ENCODE peak calls at places on chromosome 7, in six cellular contexts. One of them, this sample, is unnamed.

GRCh38 chr7:81155654-81156373 is 237.0 kb upstream of the SEMA3C start:
- DNase-seq in lower lobe of right lung: no peak
- DNase-seq in heart left ventricle: no peak
- DNase-seq in endodermal cell: no peak
- DNase-seq in NT2/D1: no peak
- DNase-seq in CD8-positive, alpha-beta T cell: no peak
- DNase-seq in this sample: no peak

GRCh38 chr7:112505495-112505894 is 24.7 kb downstream of the LSMEM1 start:
- DNase-seq in lower lobe of right lung: no peak
- DNase-seq in heart left ventricle: no peak
- DNase-seq in endodermal cell: no peak
- DNase-seq in NT2/D1: no peak
- DNase-seq in CD8-positive, alpha-beta T cell: no peak
- DNase-seq in this sample: no peak

GRCh38 chr7:64990936-64991335 is at the start of gene ZNF117:
- DNase-seq in lower lobe of right lung: no peak
- DNase-seq in heart left ventricle: no peak
- DNase-seq in endodermal cell: no peak
- DNase-seq in NT2/D1: no peak
- DNase-seq in CD8-positive, alpha-beta T cell: no peak
- DNase-seq in this sample: no peak

GRCh38 chr7:100585511-100586265 is at the start of gene LRCH4:
- DNase-seq in lower lobe of right lung: peak; percentile 70
- DNase-seq in heart left ventricle: no peak
- DNase-seq in endodermal cell: peak; percentile 89
- DNase-seq in NT2/D1: no peak
- DNase-seq in CD8-positive, alpha-beta T cell: peak; percentile 48
- DNase-seq in this sample: peak; percentile 88

GRCh38 chr7:20112646-20113045 is 104.5 kb downstream of the MACC1 start:
- DNase-seq in lower lobe of right lung: no peak
- DNase-seq in heart left ventricle: no peak
- DNase-seq in endodermal cell: no peak
- DNase-seq in NT2/D1: no peak
- DNase-seq in CD8-positive, alpha-beta T cell: no peak
- DNase-seq in this sample: no peak

GRCh38 chr7:144087230-144087629 is 1.2 kb downstream of the OR2A12 start:
- DNase-seq in lower lobe of right lung: no peak
- DNase-seq in heart left ventricle: no peak
- DNase-seq in endodermal cell: no peak
- DNase-seq in NT2/D1: no peak
- DNase-seq in CD8-positive, alpha-beta T cell: no peak
- DNase-seq in this sample: no peak

GRCh38 chr7:100705341-100705752 is 574 bp upstream of the POP7 start:
- DNase-seq in lower lobe of right lung: peak; percentile 87
- DNase-seq in heart left ventricle: peak; percentile 81
- DNase-seq in endodermal cell: peak; percentile 96
- DNase-seq in NT2/D1: no peak
- DNase-seq in CD8-positive, alpha-beta T cell: peak; percentile 65
- DNase-seq in this sample: peak; percentile 91

GRCh38 chr7:139762886-139763285 is 14.9 kb downstream of the HIPK2 start:
- DNase-seq in lower lobe of right lung: no peak
- DNase-seq in heart left ventricle: no peak
- DNase-seq in endodermal cell: peak; percentile 48
- DNase-seq in NT2/D1: no peak
- DNase-seq in CD8-positive, alpha-beta T cell: no peak
- DNase-seq in this sample: no peak

GRCh38 chr7:138564365-138564764 is 104.3 kb downstream of the TRIM24 start:
- DNase-seq in lower lobe of right lung: no peak
- DNase-seq in heart left ventricle: no peak
- DNase-seq in endodermal cell: no peak
- DNase-seq in NT2/D1: no peak
- DNase-seq in CD8-positive, alpha-beta T cell: no peak
- DNase-seq in this sample: no peak

GRCh38 chr7:107874097-107874496 is 16.9 kb upstream of the DLD start:
- DNase-seq in lower lobe of right lung: no peak
- DNase-seq in heart left ventricle: no peak
- DNase-seq in endodermal cell: no peak
- DNase-seq in NT2/D1: no peak
- DNase-seq in CD8-positive, alpha-beta T cell: no peak
- DNase-seq in this sample: no peak

GRCh38 chr7:101340379-101340778 is 18.8 kb upstream of the IFT22 start:
- DNase-seq in lower lobe of right lung: no peak
- DNase-seq in heart left ventricle: no peak
- DNase-seq in endodermal cell: no peak
- DNase-seq in NT2/D1: no peak
- DNase-seq in CD8-positive, alpha-beta T cell: no peak
- DNase-seq in this sample: no peak

GRCh38 chr7:45223078-45223477 is 65.5 kb downstream of the RAMP3 start:
- DNase-seq in lower lobe of right lung: no peak
- DNase-seq in heart left ventricle: no peak
- DNase-seq in endodermal cell: no peak
- DNase-seq in NT2/D1: no peak
- DNase-seq in CD8-positive, alpha-beta T cell: no peak
- DNase-seq in this sample: no peak

GRCh38 chr7:44764081-44764480 is 15.4 kb downstream of the ZMIZ2 start:
- DNase-seq in lower lobe of right lung: no peak
- DNase-seq in heart left ventricle: no peak
- DNase-seq in endodermal cell: no peak
- DNase-seq in NT2/D1: no peak
- DNase-seq in CD8-positive, alpha-beta T cell: no peak
- DNase-seq in this sample: no peak

GRCh38 chr7:4683043-4683883 is 1.2 kb downstream of the FOXK1 start:
- DNase-seq in lower lobe of right lung: peak; percentile 54
- DNase-seq in heart left ventricle: no peak
- DNase-seq in endodermal cell: no peak
- DNase-seq in NT2/D1: no peak
- DNase-seq in CD8-positive, alpha-beta T cell: peak; percentile 25
- DNase-seq in this sample: peak; percentile 69

GRCh38 chr7:7969306-7970112 is 913 bp downstream of the GLCCI1 start:
- DNase-seq in lower lobe of right lung: peak; percentile 62
- DNase-seq in heart left ventricle: peak; percentile 36
- DNase-seq in endodermal cell: peak; percentile 83
- DNase-seq in NT2/D1: peak; percentile 48
- DNase-seq in CD8-positive, alpha-beta T cell: peak; percentile 43
- DNase-seq in this sample: peak; percentile 79

GRCh38 chr7:123662293-123662692 is 6.6 kb downstream of the LMOD2 start:
- DNase-seq in lower lobe of right lung: no peak
- DNase-seq in heart left ventricle: no peak
- DNase-seq in endodermal cell: no peak
- DNase-seq in NT2/D1: no peak
- DNase-seq in CD8-positive, alpha-beta T cell: no peak
- DNase-seq in this sample: no peak

GRCh38 chr7:123663200-123663599 is 7.5 kb downstream of the LMOD2 start:
- DNase-seq in lower lobe of right lung: no peak
- DNase-seq in heart left ventricle: no peak
- DNase-seq in endodermal cell: no peak
- DNase-seq in NT2/D1: no peak
- DNase-seq in CD8-positive, alpha-beta T cell: no peak
- DNase-seq in this sample: no peak

GRCh38 chr7:123660514-123661354 is 5.1 kb downstream of the LMOD2 start:
- DNase-seq in lower lobe of right lung: no peak
- DNase-seq in heart left ventricle: no peak
- DNase-seq in endodermal cell: no peak
- DNase-seq in NT2/D1: no peak
- DNase-seq in CD8-positive, alpha-beta T cell: no peak
- DNase-seq in this sample: no peak

GRCh38 chr7:123662755-123663154 is 7.1 kb downstream of the LMOD2 start:
- DNase-seq in lower lobe of right lung: no peak
- DNase-seq in heart left ventricle: no peak
- DNase-seq in endodermal cell: no peak
- DNase-seq in NT2/D1: no peak
- DNase-seq in CD8-positive, alpha-beta T cell: no peak
- DNase-seq in this sample: no peak

DNA sequence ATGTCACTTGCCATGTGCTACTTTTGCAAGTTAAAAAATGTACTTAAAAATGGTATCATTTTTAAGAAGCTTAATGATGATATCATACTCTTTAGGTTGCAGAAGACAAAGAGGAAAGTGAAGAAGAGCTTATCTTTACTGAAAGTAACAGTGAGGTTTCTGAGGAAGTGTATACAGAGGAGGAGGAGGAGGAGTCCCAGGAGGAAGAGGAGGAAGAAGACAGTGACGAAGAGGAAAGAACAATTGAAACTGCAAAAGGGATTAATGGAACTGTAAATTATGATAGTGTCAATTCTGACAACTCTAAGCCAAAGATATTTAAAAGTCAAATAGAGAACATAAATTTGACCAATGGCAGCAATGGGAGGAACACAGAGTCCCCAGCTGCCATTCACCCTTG is 6.1 kb downstream of the LMOD2 start:
- DNase-seq in lower lobe of right lung: no peak
- DNase-seq in heart left ventricle: no peak
- DNase-seq in endodermal cell: no peak
- DNase-seq in NT2/D1: no peak
- DNase-seq in CD8-positive, alpha-beta T cell: no peak
- DNase-seq in this sample: no peak
- H3K4me1 ChIP-seq in lower lobe of right lung: no peaks in the 10 kb centered on the region
- H3K4me1 ChIP-seq in heart left ventricle: no peaks in the 10 kb centered on the region
- H3K4me1 ChIP-seq in endodermal cell: peaks cover 18% of the 10 kb centered on the region
- H3K4me1 ChIP-seq in NT2/D1: no peaks in the 10 kb centered on the region
- H3K4me1 ChIP-seq in CD8-positive, alpha-beta T cell: no peaks in the 10 kb centered on the region
- H3K4me1 ChIP-seq in this sample: no peaks in the 10 kb centered on the region

DNA sequence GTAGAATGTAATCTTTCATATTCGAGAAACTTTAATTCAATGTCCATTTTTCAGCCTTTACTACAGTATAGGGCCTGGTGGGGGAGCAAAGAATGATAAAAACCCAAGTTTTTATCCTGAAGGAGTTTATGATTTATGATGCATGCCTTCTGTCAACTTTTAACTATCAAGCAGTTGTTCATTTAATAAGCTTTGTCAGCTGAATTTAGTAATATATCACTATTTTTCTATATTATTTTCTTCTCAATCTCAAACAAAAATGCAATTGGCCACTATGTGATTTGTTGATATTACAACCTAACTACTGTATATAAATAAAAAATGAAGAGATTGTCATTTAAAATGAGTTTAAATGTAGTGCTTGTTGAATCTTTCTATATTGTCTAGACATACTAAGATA is 2.4 kb downstream of the NUP42 start:
- DNase-seq in lower lobe of right lung: no peak
- DNase-seq in heart left ventricle: no peak
- DNase-seq in endodermal cell: no peak
- DNase-seq in NT2/D1: no peak
- DNase-seq in CD8-positive, alpha-beta T cell: no peak
- DNase-seq in this sample: no peak
- H3K4me3 ChIP-seq in lower lobe of right lung: no peak overlapping the region
- H3K4me3 ChIP-seq in heart left ventricle: no peak overlapping the region
- H3K4me3 ChIP-seq in endodermal cell: peak overlapping the region; percentile 96
- H3K4me3 ChIP-seq in NT2/D1: no peak overlapping the region
- H3K4me3 ChIP-seq in CD8-positive, alpha-beta T cell: no peak overlapping the region
- H3K4me3 ChIP-seq in this sample: no peak overlapping the region

GRCh38 chr7:116708248-116708647 is 36.3 kb downstream of the MET start:
- DNase-seq in lower lobe of right lung: no peak
- DNase-seq in heart left ventricle: no peak
- DNase-seq in endodermal cell: no peak
- DNase-seq in NT2/D1: no peak
- DNase-seq in CD8-positive, alpha-beta T cell: no peak
- DNase-seq in this sample: no peak
- H3K4me1 ChIP-seq in lower lobe of right lung: peaks cover 20% of the 10 kb centered on the region
- H3K4me1 ChIP-seq in heart left ventricle: peaks cover 2% of the 10 kb centered on the region
- H3K4me1 ChIP-seq in endodermal cell: peaks cover 12% of the 10 kb centered on the region
- H3K4me1 ChIP-seq in NT2/D1: no peaks in the 10 kb centered on the region
- H3K4me1 ChIP-seq in CD8-positive, alpha-beta T cell: no peaks in the 10 kb centered on the region
- H3K4me1 ChIP-seq in this sample: no peaks in the 10 kb centered on the region

DNA sequence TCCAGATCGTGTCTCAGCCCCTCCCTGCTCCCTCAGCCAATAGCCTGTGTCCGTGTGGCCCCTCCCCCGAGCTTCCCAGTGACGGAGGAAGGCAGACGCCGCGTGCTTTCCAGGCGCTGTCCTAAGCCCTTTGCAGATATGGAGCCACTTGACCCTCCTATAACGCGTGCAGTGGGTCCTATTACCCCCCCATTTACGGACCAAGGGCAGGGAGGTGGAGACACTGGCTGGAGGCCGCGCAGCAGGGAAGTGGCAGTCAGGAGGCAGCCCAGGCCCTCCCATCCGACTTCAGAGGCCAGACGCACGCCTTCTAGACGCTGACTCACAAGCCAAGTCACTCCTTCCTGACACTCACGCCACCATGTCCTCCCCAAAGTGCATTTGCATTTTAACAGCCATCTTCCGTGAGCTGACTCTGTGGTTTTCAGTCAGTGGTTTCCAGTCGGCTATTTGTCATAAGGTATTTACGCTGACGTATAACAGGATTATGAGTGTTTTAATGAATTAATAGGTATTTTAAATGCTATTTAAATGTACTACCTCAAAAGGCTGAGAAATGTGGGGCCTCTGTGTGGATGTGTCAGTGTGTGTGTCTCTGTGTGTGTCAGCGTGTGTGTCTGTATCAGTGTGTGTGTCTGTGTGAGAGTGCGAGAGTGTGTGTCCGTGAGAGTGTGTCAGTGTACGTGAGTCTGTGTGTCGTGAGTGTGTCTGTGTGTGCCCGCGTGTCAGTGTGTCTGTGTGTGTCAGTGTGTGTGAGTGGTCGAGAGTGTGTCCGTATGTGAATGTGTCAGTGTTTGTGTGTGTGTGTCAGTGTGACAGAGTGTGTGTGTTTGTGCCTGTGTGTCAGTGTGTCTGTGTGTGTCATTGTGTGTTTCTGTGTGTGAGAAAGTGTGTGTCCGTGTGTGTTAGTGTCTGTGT is 92.1 kb upstream of the INSIG1 start:
- DNase-seq in lower lobe of right lung: peak; percentile 89
- DNase-seq in heart left ventricle: peak; percentile 89
- DNase-seq in endodermal cell: peak; percentile 72
- DNase-seq in NT2/D1: no peak
- DNase-seq in CD8-positive, alpha-beta T cell: peak; percentile 75
- DNase-seq in this sample: peak; percentile 91
- H3K4me3 ChIP-seq in lower lobe of right lung: peak overlapping the region; percentile 37
- H3K4me3 ChIP-seq in heart left ventricle: peak overlapping the region; percentile 55
- H3K4me3 ChIP-seq in endodermal cell: no peak overlapping the region
- H3K4me3 ChIP-seq in NT2/D1: no peak overlapping the region
- H3K4me3 ChIP-seq in CD8-positive, alpha-beta T cell: peak overlapping the region; percentile 59
- H3K4me3 ChIP-seq in this sample: peak overlapping the region; percentile 45

GRCh38 chr7:24826662-24827020 is 69.4 kb upstream of the GSDME start:
- DNase-seq in lower lobe of right lung: no peak
- DNase-seq in heart left ventricle: no peak
- DNase-seq in endodermal cell: no peak
- DNase-seq in NT2/D1: no peak
- DNase-seq in CD8-positive, alpha-beta T cell: no peak
- DNase-seq in this sample: no peak

GRCh38 chr7:24825931-24826661 is 68.8 kb upstream of the GSDME start:
- DNase-seq in lower lobe of right lung: no peak
- DNase-seq in heart left ventricle: no peak
- DNase-seq in endodermal cell: peak; percentile 61
- DNase-seq in NT2/D1: peak; percentile 91
- DNase-seq in CD8-positive, alpha-beta T cell: no peak
- DNase-seq in this sample: no peak

GRCh38 chr7:24825315-24825917 is 68.2 kb upstream of the GSDME start:
- DNase-seq in lower lobe of right lung: no peak
- DNase-seq in heart left ventricle: no peak
- DNase-seq in endodermal cell: no peak
- DNase-seq in NT2/D1: no peak
- DNase-seq in CD8-positive, alpha-beta T cell: no peak
- DNase-seq in this sample: no peak

GRCh38 chr7:24824400-24824799 is 67.1 kb upstream of the GSDME start:
- DNase-seq in lower lobe of right lung: no peak
- DNase-seq in heart left ventricle: no peak
- DNase-seq in endodermal cell: no peak
- DNase-seq in NT2/D1: no peak
- DNase-seq in CD8-positive, alpha-beta T cell: no peak
- DNase-seq in this sample: no peak

GRCh38 chr7:24824896-24825295 is 67.6 kb upstream of the GSDME start:
- DNase-seq in lower lobe of right lung: no peak
- DNase-seq in heart left ventricle: no peak
- DNase-seq in endodermal cell: no peak
- DNase-seq in NT2/D1: no peak
- DNase-seq in CD8-positive, alpha-beta T cell: no peak
- DNase-seq in this sample: no peak
- H3K4me1 ChIP-seq in lower lobe of right lung: peaks cover 54% of the 10 kb centered on the region
- H3K4me1 ChIP-seq in heart left ventricle: peaks cover 25% of the 10 kb centered on the region
- H3K4me1 ChIP-seq in endodermal cell: peaks cover 3% of the 10 kb centered on the region
- H3K4me1 ChIP-seq in NT2/D1: peaks cover 2% of the 10 kb centered on the region
- H3K4me1 ChIP-seq in CD8-positive, alpha-beta T cell: peaks cover 51% of the 10 kb centered on the region
- H3K4me1 ChIP-seq in this sample: peaks cover 46% of the 10 kb centered on the region